ENCODE peak calls at places on chromosomes 6 and 20, in seven cellular contexts. One of them, this sample, is unnamed.

GRCh38 chr6:43716099-43716498 is 28.5 kb upstream of the MRPS18A start:
- DNase-seq in HTR-8/SVneo: no peak
- DNase-seq in cardiac muscle cell: peak; percentile 89
- DNase-seq in foreskin keratinocyte: no peak
- DNase-seq in ovary: peak; percentile 76
- DNase-seq in posterior cingulate gyrus: peak; percentile 33
- DNase-seq in glutamatergic neuron: no peak
- DNase-seq in this sample: no peak

GRCh38 chr6:165458134-165458533 is 148.7 kb upstream of the C6orf118 start:
- DNase-seq in glutamatergic neuron: no peak
- DNase-seq in cardiac muscle cell: no peak
- DNase-seq in foreskin keratinocyte: no peak
- DNase-seq in HTR-8/SVneo: no peak
- DNase-seq in posterior cingulate gyrus: no peak
- DNase-seq in ovary: no peak
- DNase-seq in this sample: no peak

GRCh38 chr6:163324928-163325784 is 89.4 kb upstream of the QKI start:
- DNase-seq in HTR-8/SVneo: no peak
- DNase-seq in cardiac muscle cell: peak; percentile 56
- DNase-seq in posterior cingulate gyrus: peak; percentile 71
- DNase-seq in foreskin keratinocyte: no peak
- DNase-seq in glutamatergic neuron: no peak
- DNase-seq in ovary: no peak
- DNase-seq in this sample: no peak

GRCh38 chr20:37521091-37521771 is at the start of gene NNAT:
- DNase-seq in HTR-8/SVneo: no peak
- DNase-seq in cardiac muscle cell: peak; percentile 17
- DNase-seq in posterior cingulate gyrus: no peak
- DNase-seq in glutamatergic neuron: peak; percentile 75
- DNase-seq in ovary: no peak
- DNase-seq in foreskin keratinocyte: no peak
- DNase-seq in this sample: no peak

GRCh38 chr6:1346101-1346500 is 34.2 kb downstream of the FOXQ1 start:
- DNase-seq in posterior cingulate gyrus: no peak
- DNase-seq in ovary: no peak
- DNase-seq in glutamatergic neuron: no peak
- DNase-seq in HTR-8/SVneo: no peak
- DNase-seq in cardiac muscle cell: no peak
- DNase-seq in foreskin keratinocyte: no peak
- DNase-seq in this sample: no peak

GRCh38 chr20:46220808-46221207 is 87.5 kb downstream of the CDH22 start:
- DNase-seq in posterior cingulate gyrus: no peak
- DNase-seq in foreskin keratinocyte: no peak
- DNase-seq in HTR-8/SVneo: no peak
- DNase-seq in cardiac muscle cell: no peak
- DNase-seq in ovary: no peak
- DNase-seq in glutamatergic neuron: peak; percentile 60
- DNase-seq in this sample: no peak

GRCh38 chr6:7086488-7086887 is 21.3 kb upstream of the RREB1 start:
- DNase-seq in foreskin keratinocyte: no peak
- DNase-seq in glutamatergic neuron: no peak
- DNase-seq in posterior cingulate gyrus: no peak
- DNase-seq in ovary: peak; percentile 58
- DNase-seq in cardiac muscle cell: peak; percentile 46
- DNase-seq in HTR-8/SVneo: no peak
- DNase-seq in this sample: no peak

GRCh38 chr20:60931691-60932090 is 320.4 kb upstream of the CDH4 start:
- DNase-seq in glutamatergic neuron: no peak
- DNase-seq in foreskin keratinocyte: no peak
- DNase-seq in ovary: no peak
- DNase-seq in posterior cingulate gyrus: no peak
- DNase-seq in cardiac muscle cell: no peak
- DNase-seq in HTR-8/SVneo: no peak
- DNase-seq in this sample: no peak

GRCh38 chr6:100138346-100139022 is 144.5 kb upstream of the MCHR2 start:
- DNase-seq in ovary: no peak
- DNase-seq in glutamatergic neuron: no peak
- DNase-seq in posterior cingulate gyrus: no peak
- DNase-seq in cardiac muscle cell: no peak
- DNase-seq in foreskin keratinocyte: no peak
- DNase-seq in HTR-8/SVneo: no peak
- DNase-seq in this sample: no peak

GRCh38 chr20:5212897-5213296 is 86.1 kb downstream of the CDS2 start:
- DNase-seq in HTR-8/SVneo: no peak
- DNase-seq in glutamatergic neuron: no peak
- DNase-seq in cardiac muscle cell: no peak
- DNase-seq in posterior cingulate gyrus: no peak
- DNase-seq in foreskin keratinocyte: peak; percentile 15
- DNase-seq in ovary: no peak
- DNase-seq in this sample: no peak

GRCh38 chr6:124964084-124964763 is 2.0 kb downstream of the RNF217 start:
- DNase-seq in cardiac muscle cell: peak; percentile 69
- DNase-seq in ovary: peak; percentile 68
- DNase-seq in posterior cingulate gyrus: no peak
- DNase-seq in foreskin keratinocyte: peak; percentile 23
- DNase-seq in glutamatergic neuron: no peak
- DNase-seq in HTR-8/SVneo: no peak
- DNase-seq in this sample: no peak

GRCh38 chr6:136228811-136229210 is 21.3 kb downstream of the MTFR2 start:
- DNase-seq in foreskin keratinocyte: no peak
- DNase-seq in glutamatergic neuron: no peak
- DNase-seq in posterior cingulate gyrus: no peak
- DNase-seq in HTR-8/SVneo: no peak
- DNase-seq in cardiac muscle cell: no peak
- DNase-seq in ovary: no peak
- DNase-seq in this sample: no peak

GRCh38 chr6:30000156-30000791 is 57.9 kb downstream of the HLA-A start:
- DNase-seq in ovary: no peak
- DNase-seq in foreskin keratinocyte: peak; percentile 17
- DNase-seq in glutamatergic neuron: no peak
- DNase-seq in HTR-8/SVneo: no peak
- DNase-seq in posterior cingulate gyrus: no peak
- DNase-seq in cardiac muscle cell: no peak
- DNase-seq in this sample: no peak

GRCh38 chr6:53461682-53462081 is 83.2 kb downstream of the GCLC start:
- DNase-seq in ovary: no peak
- DNase-seq in glutamatergic neuron: no peak
- DNase-seq in foreskin keratinocyte: no peak
- DNase-seq in HTR-8/SVneo: no peak
- DNase-seq in cardiac muscle cell: no peak
- DNase-seq in posterior cingulate gyrus: no peak
- DNase-seq in this sample: no peak

GRCh38 chr20:59003836-59004492 is 3.1 kb downstream of the CTSZ start:
- DNase-seq in foreskin keratinocyte: no peak
- DNase-seq in cardiac muscle cell: no peak
- DNase-seq in glutamatergic neuron: peak; percentile 9
- DNase-seq in ovary: no peak
- DNase-seq in HTR-8/SVneo: no peak
- DNase-seq in posterior cingulate gyrus: no peak
- DNase-seq in this sample: no peak

This sample was measured in ureter.